ENCODE peak calls at places on chromosomes 5 and 9, in seven cellular contexts. One of them, this sample, is unnamed.

GRCh38 chr5:151686673-151687378 is at the start of gene SPARC:
- DNase-seq in NCI-H345: no peak
- DNase-seq in memory B cell: no peak
- DNase-seq in CD8-positive, alpha-beta memory T cell: no peak
- DNase-seq in NCI-H460: no peak
- DNase-seq in HEK293T: no peak
- DNase-seq in Right ventricle myocardium superior: peak; percentile 89
- DNase-seq in this sample: peak; percentile 22

GRCh38 chr9:92737611-92738299 is 26.9 kb downstream of the BICD2 start:
- DNase-seq in NCI-H460: no peak
- DNase-seq in HEK293T: no peak
- DNase-seq in Right ventricle myocardium superior: no peak
- DNase-seq in CD8-positive, alpha-beta memory T cell: no peak
- DNase-seq in memory B cell: no peak
- DNase-seq in NCI-H345: no peak
- DNase-seq in this sample: no peak

GRCh38 chr9:117232991-117233390 is 181.9 kb downstream of the ASTN2 start:
- DNase-seq in HEK293T: no peak
- DNase-seq in NCI-H345: no peak
- DNase-seq in Right ventricle myocardium superior: no peak
- DNase-seq in memory B cell: no peak
- DNase-seq in CD8-positive, alpha-beta memory T cell: no peak
- DNase-seq in NCI-H460: no peak
- DNase-seq in this sample: no peak

GRCh38 chr9:136433849-136434579 is 5.6 kb downstream of the INPP5E start:
- DNase-seq in Right ventricle myocardium superior: no peak
- DNase-seq in CD8-positive, alpha-beta memory T cell: no peak
- DNase-seq in NCI-H460: no peak
- DNase-seq in HEK293T: no peak
- DNase-seq in memory B cell: no peak
- DNase-seq in NCI-H345: no peak
- DNase-seq in this sample: no peak

GRCh38 chr5:98772415-98773213 is 849 bp upstream of the RGMB start:
- DNase-seq in memory B cell: no peak
- DNase-seq in CD8-positive, alpha-beta memory T cell: peak; percentile 50
- DNase-seq in NCI-H345: peak; percentile 88
- DNase-seq in Right ventricle myocardium superior: peak; percentile 85
- DNase-seq in HEK293T: peak; percentile 44
- DNase-seq in NCI-H460: peak; percentile 85
- DNase-seq in this sample: peak; percentile 66

GRCh38 chr5:149313151-149313841 is 32.0 kb upstream of the GRPEL2 start:
- DNase-seq in NCI-H345: no peak
- DNase-seq in HEK293T: no peak
- DNase-seq in Right ventricle myocardium superior: no peak
- DNase-seq in CD8-positive, alpha-beta memory T cell: no peak
- DNase-seq in memory B cell: no peak
- DNase-seq in NCI-H460: no peak
- DNase-seq in this sample: no peak

GRCh38 chr5:140109050-140109817 is 4.7 kb upstream of the PURA start:
- DNase-seq in CD8-positive, alpha-beta memory T cell: no peak
- DNase-seq in NCI-H460: no peak
- DNase-seq in NCI-H345: no peak
- DNase-seq in HEK293T: no peak
- DNase-seq in Right ventricle myocardium superior: no peak
- DNase-seq in memory B cell: no peak
- DNase-seq in this sample: no peak

GRCh38 chr9:124286292-124286931 is 28.7 kb downstream of the NEK6 start:
- DNase-seq in Right ventricle myocardium superior: no peak
- DNase-seq in NCI-H345: no peak
- DNase-seq in HEK293T: no peak
- DNase-seq in NCI-H460: no peak
- DNase-seq in memory B cell: peak; percentile 52
- DNase-seq in CD8-positive, alpha-beta memory T cell: no peak
- DNase-seq in this sample: peak; percentile 85

GRCh38 chr9:5617749-5618148 is 11.2 kb upstream of the RIC1 start:
- DNase-seq in memory B cell: no peak
- DNase-seq in HEK293T: no peak
- DNase-seq in NCI-H460: no peak
- DNase-seq in CD8-positive, alpha-beta memory T cell: no peak
- DNase-seq in Right ventricle myocardium superior: no peak
- DNase-seq in NCI-H345: no peak
- DNase-seq in this sample: no peak

GRCh38 chr5:171667341-171668096 is 118.1 kb upstream of the SMIM23 start:
- DNase-seq in HEK293T: no peak
- DNase-seq in NCI-H460: no peak
- DNase-seq in NCI-H345: no peak
- DNase-seq in memory B cell: no peak
- DNase-seq in Right ventricle myocardium superior: peak; percentile 79
- DNase-seq in CD8-positive, alpha-beta memory T cell: no peak
- DNase-seq in this sample: no peak

This sample was measured in activated T-cell treated with anti-CD3 and anti-CD28 coated beads, Interleukin-2, amount 50 U/mL, for 48 hours.